ENCODE peak calls at places on chromosomes 5 and 9, in four cellular contexts. R, N, E and O are unnamed samples.

GRCh38 chr5:59357421-59357977 is 536.0 kb downstream of the PDE4D start:
- DNase-seq in E (no peak), N (peak), R (no peak), O (no peak)

GRCh38 chr5:68378204-68378830 is 162.8 kb downstream of the PIK3R1 start:
- DNase-seq in R (no peak), N (no peak), E (no peak), O (no peak)

GRCh38 chr9:19409406-19410194 is 791 bp downstream of the ACER2 start:
- DNase-seq in E (no peak), R (no peak), N (no peak), O (no peak)

GRCh38 chr5:116377276-116378006 is 197.2 kb downstream of the SEMA6A start:
- DNase-seq in N (no peak), E (no peak), R (no peak), O (no peak)

GRCh38 chr5:122187426-122187825 is 58.1 kb downstream of the ZNF474 start:
- DNase-seq in N (no peak), E (no peak), R (no peak), O (no peak)

GRCh38 chr5:144203750-144204596 is 33.3 kb downstream of the KCTD16 start:
- DNase-seq in N (peak), E (peak), R (peak), O (peak)

GRCh38 chr9:4984171-4984570 is 901 bp upstream of the JAK2 start:
- DNase-seq in E (no peak), R (no peak), N (peak), O (no peak)

GRCh38 chr9:21385131-21385665 is at the start of gene IFNA2:
- DNase-seq in R (no peak), E (no peak), N (no peak), O (no peak)

GRCh38 chr5:88518131-88519016 is 249.7 kb upstream of the TMEM161B start:
- DNase-seq in N (peak), R (no peak), E (no peak), O (no peak)

GRCh38 chr9:137347928-137348327 is 45.9 kb upstream of the NRARP start:
- DNase-seq in E (no peak), N (no peak), R (no peak), O (no peak)

GRCh38 chr5:38257236-38258036 is 923 bp upstream of the EGFLAM start:
- DNase-seq in R (no peak), E (peak), N (no peak), O (no peak)

GRCh38 chr9:83920469-83920941 is 727 bp downstream of the KIF27 start:
- DNase-seq in R (no peak), N (peak), E (no peak), O (no peak)

GRCh38 chr9:37902804-37903580 is 935 bp downstream of the SLC25A51 start:
- DNase-seq in R (no peak), E (no peak), N (peak), O (no peak)

GRCh38 chr9:92600742-92601261 is 65.0 kb upstream of the ECM2 start:
- DNase-seq in N (peak), E (no peak), R (no peak), O (no peak)

GRCh38 chr9:33263131-33263935 is 1.2 kb downstream of the BAG1 start:
- DNase-seq in R (no peak), E (no peak), N (peak), O (no peak)

GRCh38 chr9:13278368-13279246 is 885 bp downstream of the MPDZ start:
- DNase-seq in E (peak), N (peak), R (no peak), O (no peak)

GRCh38 chr5:1842026-1842819 is 40.5 kb downstream of the IRX4 start:
- DNase-seq in N (no peak), R (no peak), E (no peak), O (no peak)

GRCh38 chr5:10594591-10595210 is 30.8 kb downstream of the ANKRD33B start:
- DNase-seq in E (no peak), N (peak), R (no peak), O (no peak)

GRCh38 chr5:157528036-157528632 is 47.4 kb downstream of the ADAM19 start:
- DNase-seq in R (no peak), N (peak), E (no peak), O (no peak)

GRCh38 chr9:135255033-135255842 is 167.8 kb downstream of the OLFM1 start:
- DNase-seq in R (no peak), N (no peak), E (no peak), O (no peak)

GRCh38 chr9:136640176-136641086 is 22.3 kb upstream of the EGFL7 start:
- DNase-seq in N (no peak), E (no peak), R (no peak), O (no peak)

GRCh38 chr5:34599471-34600117 is 56.5 kb upstream of the RAI14 start:
- DNase-seq in E (no peak), R (no peak), N (peak), O (no peak)

GRCh38 chr9:131609116-131609830 is 64.0 kb downstream of the PRRT1B start:
- DNase-seq in R (no peak), E (no peak), N (peak), O (no peak)

GRCh38 chr9:96559339-96559943 is 60.2 kb downstream of the CDC14B start:
- DNase-seq in N (no peak), E (no peak), R (no peak), O (no peak)

GRCh38 chr5:123089971-123090640 is 1.1 kb downstream of the PRDM6 start:
- DNase-seq in R (no peak), E (peak), N (no peak), O (no peak)

GRCh38 chr9:118954822-118955221 is 414.4 kb downstream of the BRINP1 start:
- DNase-seq in E (no peak), R (no peak), N (no peak), O (no peak)

GRCh38 chr5:180639743-180640300 is 9.6 kb downstream of the FLT4 start:
- DNase-seq in R (no peak), E (no peak), N (no peak), O (no peak)

GRCh38 chr9:20662156-20662555 is 21.9 kb upstream of the FOCAD start:
- DNase-seq in R (no peak), E (no peak), N (no peak), O (no peak)